ENCODE peak calls at places on chromosome 20, in ten cellular contexts. A, H, I, L, X, K, Z, U, N and B are unnamed samples.

GRCh38 chr20:47576516-47577033 is 74.9 kb downstream of the NCOA3 start:
- DNase-seq in A (no peak), H (peak), I (peak), L (peak), X (peak), K (no peak), Z (peak), U (peak), N (peak), B (peak)

GRCh38 chr20:63884506-63885263 is 10.2 kb upstream of the DNAJC5 start:
- DNase-seq in A (no peak), H (no peak), I (peak), L (no peak), X (no peak), K (no peak), Z (no peak), U (no peak), N (no peak), B (no peak)

GRCh38 chr20:63081351-63081750 is 74.6 kb upstream of the BHLHE23 start:
- DNase-seq in A (no peak), H (no peak), I (no peak), L (no peak), X (no peak), K (no peak), Z (no peak), U (no peak), N (no peak), B (no peak)

GRCh38 chr20:37803476-37804307 is 99.2 kb upstream of the VSTM2L start:
- DNase-seq in A (no peak), H (no peak), I (no peak), L (no peak), X (no peak), K (peak), Z (no peak), U (no peak), N (no peak), B (no peak)

GRCh38 chr20:3461191-3461874 is 9.5 kb upstream of the ATRN start:
- DNase-seq in A (no peak), H (no peak), I (no peak), L (peak), X (no peak), K (no peak), Z (no peak), U (no peak), N (no peak), B (peak)

GRCh38 chr20:32566379-32567374 is 18.5 kb downstream of the NOL4L start:
- DNase-seq in A (no peak), H (no peak), I (no peak), L (no peak), X (no peak), K (no peak), Z (no peak), U (no peak), N (no peak), B (no peak)

GRCh38 chr20:38404016-38404415 is 31.1 kb downstream of the SNHG17 start:
- DNase-seq in A (no peak), H (no peak), I (no peak), L (no peak), X (no peak), K (no peak), Z (no peak), U (no peak), N (no peak), B (no peak)

GRCh38 chr20:61903575-61904340 is 161.9 kb downstream of the TAF4 start:
- DNase-seq in A (no peak), H (no peak), I (peak), L (no peak), X (no peak), K (no peak), Z (no peak), U (no peak), N (no peak), B (no peak)

GRCh38 chr20:63540417-63541186 is 3.4 kb upstream of the PTK6 start:
- DNase-seq in A (no peak), H (no peak), I (no peak), L (peak), X (peak), K (no peak), Z (peak), U (no peak), N (no peak), B (peak)

GRCh38 chr20:31684153-31685003 is 38.3 kb downstream of the BCL2L1 start:
- DNase-seq in A (no peak), H (peak), I (no peak), L (no peak), X (no peak), K (no peak), Z (no peak), U (no peak), N (no peak), B (no peak)

GRCh38 chr20:37596168-37596567 is 68.5 kb upstream of the BLCAP start:
- DNase-seq in A (no peak), H (no peak), I (no peak), L (no peak), X (no peak), K (no peak), Z (no peak), U (no peak), N (no peak), B (no peak)

GRCh38 chr20:48606117-48606840 is 221.5 kb downstream of the PREX1 start:
- DNase-seq in A (no peak), H (no peak), I (no peak), L (no peak), X (no peak), K (no peak), Z (no peak), U (no peak), N (no peak), B (no peak)